ENCODE peak calls at places on chromosomes 7 and 10, in four cellular contexts. P, W, S and O are unnamed samples.

GRCh38 chr7:135925205-135925604 is 52.0 kb downstream of the MTPN start:
- DNase-seq in W (peak; percentile 76), P (no peak), S (no peak), O (no peak)

GRCh38 chr7:90178592-90179279 is 24.5 kb downstream of the STEAP1 start:
- DNase-seq in W (no peak), P (no peak), S (peak; percentile 41), O (peak; percentile 65)

GRCh38 chr7:30173058-30173897 is 38.5 kb downstream of the MTURN start:
- DNase-seq in S (peak; percentile 20), P (peak; percentile 36), W (peak; percentile 41), O (no peak)

GRCh38 chr10:23886355-23886754 is 322.6 kb upstream of the KIAA1217 start:
- DNase-seq in W (no peak), S (peak; percentile 5), P (peak; percentile 22), O (no peak)

GRCh38 chr7:157751351-157751750 is 414.5 kb downstream of the DNAJB6 start:
- DNase-seq in W (no peak), S (no peak), P (no peak), O (no peak)

GRCh38 chr10:11754620-11755019 is 12.4 kb downstream of the ECHDC3 start:
- DNase-seq in P (no peak), S (no peak), W (no peak), O (no peak)

GRCh38 chr10:130121486-130122079 is 11.0 kb upstream of the C10orf143 start:
- DNase-seq in W (no peak), S (no peak), P (no peak), O (no peak)

GRCh38 chr7:55214707-55215106 is 150.4 kb upstream of the LANCL2 start:
- DNase-seq in W (no peak), S (no peak), P (no peak), O (no peak)

GRCh38 chr10:58573970-58574538 is 61.4 kb downstream of the BICC1 start:
- DNase-seq in W (no peak), P (no peak), S (no peak), O (no peak)

GRCh38 chr10:91880310-91880709 is 29.0 kb downstream of the FGFBP3 start:
- DNase-seq in W (no peak), P (no peak), S (no peak), O (no peak)

GRCh38 chr7:37945336-37945735 is 24.9 kb downstream of the EPDR1 start:
- DNase-seq in W (no peak), S (peak; percentile 10), P (no peak), O (no peak)

GRCh38 chr7:45985902-45986301 is 64.8 kb upstream of the IGFBP3 start:
- DNase-seq in W (no peak), S (no peak), P (no peak), O (no peak)

GRCh38 chr10:21528452-21529235 is 3.2 kb upstream of the SKIDA1 start:
- DNase-seq in S (no peak), W (peak; percentile 38), P (no peak), O (no peak)

GRCh38 chr7:127692200-127692599 is 40.2 kb downstream of the SND1 start:
- DNase-seq in S (no peak), P (no peak), W (no peak), O (no peak)

GRCh38 chr7:126450269-126450671 is 802.5 kb downstream of the GRM8 start:
- DNase-seq in W (no peak), S (no peak), P (no peak), O (peak; percentile 75)

GRCh38 chr7:155020996-155021395 is 18.1 kb upstream of the PAXIP1 start:
- DNase-seq in S (no peak), P (peak; percentile 20), W (no peak), O (no peak)

GRCh38 chr7:79553811-79554555 is 100.5 kb upstream of the MAGI2 start:
- DNase-seq in W (no peak), P (no peak), S (no peak), O (no peak)

GRCh38 chr10:88227342-88228018 is 355.6 kb downstream of the RNLS start:
- DNase-seq in S (no peak), P (no peak), W (peak; percentile 50), O (no peak)

GRCh38 chr10:131077724-131078123 is 233.8 kb downstream of the TCERG1L start:
- DNase-seq in W (no peak), S (no peak), P (no peak), O (no peak)

GRCh38 chr10:119333146-119333792 is 125.9 kb downstream of the GRK5 start:
- DNase-seq in W (no peak), P (no peak), S (no peak), O (no peak)

GRCh38 chr7:138865843-138866242 is 67.8 kb upstream of the ATP6V0A4 start:
- DNase-seq in S (no peak), W (peak; percentile 44), P (peak; percentile 24), O (peak; percentile 4)

GRCh38 chr7:75879771-75880184 is 944 bp downstream of the RHBDD2 start:
- DNase-seq in P (no peak), S (no peak), W (peak; percentile 39), O (no peak)

GRCh38 chr7:43439631-43440401 is 143.1 kb upstream of the STK17A start:
- DNase-seq in W (peak; percentile 70), S (peak; percentile 51), P (peak; percentile 79), O (peak; percentile 13)

GRCh38 chr10:11555556-11555955 is 55.9 kb downstream of the USP6NL start:
- DNase-seq in P (no peak), W (no peak), S (no peak), O (no peak)

GRCh38 chr7:129363-130221 is 62.8 kb upstream of the FAM20C start:
- DNase-seq in W (no peak), P (no peak), S (no peak), O (no peak)

GRCh38 chr10:69703766-69704191 is 73.7 kb downstream of the FAM241B start:
- DNase-seq in P (no peak), S (no peak), W (no peak), O (no peak)

GRCh38 chr7:38190010-38190409 is 12.0 kb downstream of the STARD3NL start:
- DNase-seq in W (no peak), S (no peak), P (no peak), O (no peak)

GRCh38 chr10:100072514-100072913 is 9.2 kb downstream of the CPN1 start:
- DNase-seq in S (peak; percentile 69), W (no peak), P (no peak), O (no peak)

GRCh38 chr7:36758879-36759278 is 34.6 kb upstream of the AOAH start:
- DNase-seq in W (no peak), S (no peak), P (no peak), O (no peak)

GRCh38 chr7:20647908-20648776 is 32.7 kb downstream of the ABCB5 start:
- DNase-seq in W (peak; percentile 55), P (peak; percentile 65), S (peak; percentile 18), O (no peak)

GRCh38 chr7:20653636-20654035 is 38.2 kb downstream of the ABCB5 start:
- DNase-seq in P (no peak), S (no peak), W (no peak), O (no peak)

GRCh38 chr7:20647051-20647450 is 31.6 kb downstream of the ABCB5 start:
- DNase-seq in W (no peak), S (no peak), P (no peak), O (no peak)

GRCh38 chr7:20650782-20651181 is 35.3 kb downstream of the ABCB5 start:
- DNase-seq in S (no peak), W (no peak), P (peak; percentile 54), O (no peak)

GRCh38 chr7:20651960-20652544 is 36.6 kb downstream of the ABCB5 start:
- DNase-seq in S (no peak), P (no peak), W (peak; percentile 4), O (no peak)
- TF ChIP-seq ATF3 in S (no peak), P (no peak), W (no peak), O (no peak)

DNA sequence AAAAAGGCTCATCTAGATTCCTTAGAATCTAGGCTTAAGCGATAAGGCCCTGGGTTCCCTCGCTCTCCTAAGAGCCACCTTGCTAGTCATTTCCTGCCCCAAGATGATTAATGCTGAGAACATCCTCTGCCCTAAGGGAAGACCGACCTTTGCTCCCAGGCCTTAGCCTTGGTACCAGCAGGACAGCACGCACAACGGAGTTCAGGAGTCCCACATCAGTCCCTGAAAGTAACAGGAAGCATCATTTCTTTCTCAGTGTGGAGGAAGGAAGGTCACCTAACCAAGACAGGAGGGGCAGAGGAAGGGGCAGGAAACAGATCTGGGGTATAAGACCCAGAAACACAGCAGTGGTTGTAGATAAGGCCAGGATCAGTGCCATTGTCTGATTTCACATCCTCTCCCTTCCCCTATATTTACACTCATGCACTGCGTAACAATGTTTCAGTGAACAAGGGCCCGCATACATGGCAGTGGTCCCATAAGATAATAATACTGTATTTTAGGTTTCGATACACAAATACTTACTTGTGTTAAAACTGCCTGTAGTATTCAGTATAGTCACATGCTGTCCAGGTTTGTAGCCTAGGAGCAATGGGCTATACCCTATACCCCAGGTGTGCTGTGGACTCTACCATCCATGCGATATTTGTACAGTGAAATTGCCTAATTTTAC is 8.1 kb upstream of the FAM107B start:
- DNase-seq in W (no peak), S (peak; percentile 56), P (no peak), O (no peak)
- TF ChIP-seq ATF3 in W (no peak), S (no peak), P (no peak), O (no peak)

GRCh38 chr7:21140622-21141021 is 287.3 kb upstream of the SP4 start:
- DNase-seq in P (no peak), S (no peak), W (no peak), O (no peak)

GRCh38 chr7:21135437-21135836 is 292.4 kb upstream of the SP4 start:
- DNase-seq in P (no peak), S (no peak), W (no peak), O (no peak)

GRCh38 chr7:21141476-21141875 is 286.4 kb upstream of the SP4 start:
- DNase-seq in W (no peak), S (no peak), P (no peak), O (no peak)

GRCh38 chr7:21134631-21135030 is 293.3 kb upstream of the SP4 start:
- DNase-seq in P (no peak), S (no peak), W (no peak), O (no peak)

DNA sequence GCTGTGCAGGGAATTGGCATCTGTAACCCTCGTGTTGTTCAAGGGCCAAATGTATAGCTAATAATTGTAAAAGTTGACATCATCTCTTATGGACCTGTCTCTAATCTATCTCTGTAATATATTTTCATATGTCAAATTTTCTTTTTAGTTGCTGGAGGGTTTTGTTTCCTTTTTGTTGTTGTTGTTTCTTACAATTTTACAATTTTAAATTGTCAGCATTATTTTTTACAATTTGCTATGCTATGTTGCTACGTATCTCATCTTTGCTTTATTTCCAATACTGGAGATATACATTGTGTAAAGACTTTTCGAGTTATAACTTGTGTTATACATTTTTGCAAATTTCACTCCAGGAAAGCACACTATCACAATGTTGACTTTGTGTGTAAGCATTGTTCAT is 290.2 kb upstream of the SP4 start:
- DNase-seq in W (no peak), P (no peak), S (no peak), O (no peak)
- TF ChIP-seq ATF3 in W (no peak), P (no peak), S (no peak), O (no peak)

DNA sequence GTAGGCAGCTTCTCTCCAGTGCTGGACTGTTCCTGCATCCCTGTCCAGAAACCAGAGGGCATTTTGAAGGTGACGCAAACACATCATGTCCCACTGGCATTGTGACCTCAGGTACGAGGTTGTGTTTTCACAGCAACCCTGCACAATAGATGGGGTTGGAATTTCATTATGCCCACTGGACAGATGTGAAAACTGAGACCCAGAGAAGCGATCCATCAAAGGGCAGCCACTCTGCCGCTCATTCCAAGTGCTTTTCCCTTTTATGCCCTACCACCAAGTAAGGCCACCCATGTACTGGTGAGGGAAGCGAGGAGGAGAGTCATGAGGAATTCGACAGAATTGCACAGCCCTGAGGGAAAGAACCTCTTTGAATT is 63.3 kb downstream of the CALML3 start:
- DNase-seq in W (no peak), P (no peak), S (no peak), O (no peak)
- TF ChIP-seq ATF3 in W (no peak), P (no peak), S (no peak), O (no peak)

GRCh38 chr7:131346885-131347592 is 19.4 kb downstream of the MKLN1 start:
- DNase-seq in S (no peak), W (no peak), P (peak; percentile 37), O (no peak)
- TF ChIP-seq ATF3 in S (no peak), W (no peak), P (no peak), O (no peak)

GRCh38 chr10:106167946-106168345 is 996.6 kb downstream of the SORCS1 start:
- DNase-seq in P (no peak), S (no peak), W (no peak), O (no peak)
- TF ChIP-seq ATF3 in P (no peak), S (no peak), W (no peak), O (no peak)